ENCODE peak calls at places on chromosome 15, in six cellular contexts. C, F, Y, D, T and I are unnamed samples.

GRCh38 chr15:64282701-64283100 is 73.3 kb downstream of the CSNK1G1 start:
- DNase-seq in C (peak; percentile 51), F (no peak), Y (no peak), D (no peak), T (peak; percentile 9), I (peak; percentile 18)

GRCh38 chr15:90126457-90127435 is 24.5 kb upstream of the IDH2 start:
- DNase-seq in C (no peak), F (peak; percentile 69), Y (no peak), D (no peak), T (peak; percentile 31), I (no peak)

GRCh38 chr15:92661961-92662360 is 6.4 kb upstream of the FAM174B start:
- DNase-seq in C (no peak), F (peak; percentile 73), Y (no peak), D (no peak), T (no peak), I (no peak)

GRCh38 chr15:58830556-58830955 is 59.5 kb downstream of the MINDY2 start:
- DNase-seq in C (peak; percentile 28), F (no peak), Y (no peak), D (no peak), T (no peak), I (no peak)

GRCh38 chr15:56496635-56497034 is 31.7 kb upstream of the MNS1 start:
- DNase-seq in C (peak; percentile 81), F (peak; percentile 70), Y (peak; percentile 83), D (no peak), T (peak; percentile 77), I (peak; percentile 78)

GRCh38 chr15:79923068-79923514 is 26.3 kb upstream of the MTHFS start:
- DNase-seq in C (peak; percentile 68), F (peak; percentile 76), Y (peak; percentile 30), D (peak; percentile 87), T (peak; percentile 80), I (peak; percentile 69)

GRCh38 chr15:58299311-58299850 is 132.4 kb upstream of the LIPC start:
- DNase-seq in C (peak; percentile 82), F (peak; percentile 89), Y (peak; percentile 87), D (no peak), T (peak; percentile 73), I (no peak)

GRCh38 chr15:80906159-80906775 is 83.4 kb downstream of the MESD start:
- DNase-seq in C (peak; percentile 69), F (peak; percentile 87), Y (peak; percentile 35), D (no peak), T (peak; percentile 68), I (peak; percentile 46)

GRCh38 chr15:60074181-60074885 is 70.2 kb downstream of the FOXB1 start:
- DNase-seq in C (peak; percentile 20), F (no peak), Y (peak; percentile 57), D (no peak), T (peak; percentile 49), I (peak; percentile 35)

GRCh38 chr15:39474657-39475056 is 106.2 kb upstream of the THBS1 start:
- DNase-seq in C (no peak), F (no peak), Y (no peak), D (no peak), T (no peak), I (peak; percentile 32)

GRCh38 chr15:96171271-96171739 is 159.2 kb upstream of the NR2F2 start:
- DNase-seq in C (peak; percentile 66), F (peak; percentile 80), Y (no peak), D (no peak), T (peak; percentile 20), I (no peak)

GRCh38 chr15:86054338-86054737 is 25.3 kb upstream of the AGBL1 start:
- DNase-seq in C (no peak), F (no peak), Y (no peak), D (no peak), T (no peak), I (no peak)

GRCh38 chr15:80489030-80489594 is 84.9 kb downstream of the ARNT2 start:
- DNase-seq in C (peak; percentile 88), F (peak; percentile 15), Y (peak; percentile 95), D (no peak), T (no peak), I (peak; percentile 76)

GRCh38 chr15:100944237-100944875 is 25.2 kb downstream of the LRRK1 start:
- DNase-seq in C (no peak), F (no peak), Y (peak; percentile 27), D (no peak), T (no peak), I (no peak)

GRCh38 chr15:85854345-85855097 is 59.8 kb upstream of the KLHL25 start:
- DNase-seq in C (peak; percentile 63), F (peak; percentile 55), Y (peak; percentile 70), D (no peak), T (peak; percentile 76), I (peak; percentile 64)

GRCh38 chr15:64894395-64895056 is 17.2 kb upstream of the ANKDD1A start:
- DNase-seq in C (no peak), F (no peak), Y (no peak), D (peak; percentile 92), T (no peak), I (no peak)

GRCh38 chr15:72009207-72009606 is 108.7 kb downstream of the MYO9A start:
- DNase-seq in C (no peak), F (peak; percentile 82), Y (no peak), D (no peak), T (no peak), I (no peak)

GRCh38 chr15:66779331-66780009 is 77.4 kb downstream of the SMAD6 start:
- DNase-seq in C (no peak), F (peak; percentile 24), Y (no peak), D (no peak), T (peak; percentile 42), I (peak; percentile 27)

GRCh38 chr15:67050522-67051087 is 14.8 kb upstream of the SMAD3 start:
- DNase-seq in C (no peak), F (no peak), Y (no peak), D (no peak), T (no peak), I (no peak)

GRCh38 chr15:74603026-74603788 is 12.4 kb upstream of the CLK3 start:
- DNase-seq in C (no peak), F (no peak), Y (no peak), D (no peak), T (no peak), I (no peak)

GRCh38 chr15:39184701-39185390 is 396.0 kb upstream of the THBS1 start:
- DNase-seq in C (no peak), F (peak; percentile 51), Y (no peak), D (no peak), T (no peak), I (no peak)

GRCh38 chr15:74995779-74996765 is 709 bp downstream of the SCAMP5 start:
- DNase-seq in C (no peak), F (no peak), Y (no peak), D (no peak), T (peak; percentile 40), I (no peak)